ENCODE peak calls at places on chromosome 19, in four cellular contexts. V is stomach, G is IMR-90, Q is heart left ventricle. H is an unnamed sample.

GRCh38 chr19:31255863-31256600 is 93.2 kb downstream of the TSHZ3 start:
- DNase-seq in V (no peak), G (no peak), Q (no peak), H (no peak)

GRCh38 chr19:12112701-12113100 is 27.4 kb downstream of the ZNF20 start:
- DNase-seq in V (no peak), G (no peak), Q (no peak), H (no peak)

GRCh38 chr19:47111081-47111589 is 2.4 kb downstream of the ZC3H4 start:
- DNase-seq in V (peak; percentile 34), G (no peak), Q (peak; percentile 69), H (peak; percentile 44)

GRCh38 chr19:17872251-17873001 is 681 bp downstream of the SLC5A5 start:
- DNase-seq in V (no peak), G (no peak), Q (no peak), H (no peak)

GRCh38 chr19:49448432-49448786 is 3.2 kb downstream of the PIH1D1 start:
- DNase-seq in V (no peak), G (no peak), Q (no peak), H (no peak)

GRCh38 chr19:19775891-19776205 is 42.9 kb upstream of the ZNF14 start:
- DNase-seq in V (no peak), G (no peak), Q (no peak), H (no peak)

GRCh38 chr19:40348961-40349507 is 539 bp downstream of the PLD3 start:
- DNase-seq in V (no peak), G (peak; percentile 52), Q (no peak), H (no peak)

GRCh38 chr19:46495789-46496099 is at the start of gene PNMA8B:
- DNase-seq in V (no peak), G (peak; percentile 27), Q (peak; percentile 80), H (peak; percentile 45)

GRCh38 chr19:7254590-7254989 is 39.6 kb downstream of the INSR start:
- DNase-seq in V (no peak), G (no peak), Q (no peak), H (no peak)

GRCh38 chr19:9324584-9324962 is 594 bp downstream of the ZNF559 start:
- DNase-seq in V (no peak), G (no peak), Q (no peak), H (no peak)

GRCh38 chr19:5395541-5395940 is 54.9 kb upstream of the PTPRS start:
- DNase-seq in V (no peak), G (no peak), Q (no peak), H (no peak)

GRCh38 chr19:40721936-40722661 is 5.2 kb downstream of the ITPKC start:
- DNase-seq in V (no peak), G (peak; percentile 41), Q (peak; percentile 24), H (no peak)

GRCh38 chr19:29267701-29268100 is 54.8 kb upstream of the UQCRFS1 start:
- DNase-seq in V (no peak), G (no peak), Q (no peak), H (no peak)

GRCh38 chr19:49453757-49454248 is 778 bp downstream of the ALDH16A1 start:
- DNase-seq in V (no peak), G (no peak), Q (no peak), H (no peak)

GRCh38 chr19:15404097-15404779 is 14.6 kb downstream of the AKAP8L start:
- DNase-seq in V (no peak), G (no peak), Q (peak; percentile 66), H (no peak)
- H3K27ac ChIP-seq in V (peak overlapping the region; percentile 82), G (no peak overlapping the region), Q (peak overlapping the region; percentile 73), H (no peak overlapping the region)

GRCh38 chr19:2176336-2176994 is 12.7 kb downstream of the DOT1L start:
- DNase-seq in V (no peak), G (no peak), Q (no peak), H (peak; percentile 77)
- H3K4me1 ChIP-seq in V (peaks cover 46% of the 10 kb centered on the region), G (peaks cover 7% of the 10 kb centered on the region), Q (peaks cover 16% of the 10 kb centered on the region), H (peaks cover 3% of the 10 kb centered on the region)

GRCh38 chr19:13838943-13839192 is 38.1 kb upstream of the NANOS3 start:
- DNase-seq in V (no peak), G (no peak), Q (no peak), H (no peak)

GRCh38 chr19:13833330-13834265 is 38.4 kb downstream of the ZSWIM4 start:
- DNase-seq in V (peak; percentile 95), G (peak; percentile 86), Q (peak; percentile 97), H (peak; percentile 96)

GRCh38 chr19:13834308-13834790 is 39.1 kb downstream of the ZSWIM4 start:
- DNase-seq in V (no peak), G (peak; percentile 76), Q (no peak), H (no peak)

GRCh38 chr19:13838071-13838942 is 38.6 kb upstream of the NANOS3 start:
- DNase-seq in V (no peak), G (no peak), Q (no peak), H (no peak)

GRCh38 chr19:13835791-13836723 is 40.8 kb downstream of the ZSWIM4 start:
- DNase-seq in V (no peak), G (no peak), Q (peak; percentile 85), H (peak; percentile 75)
- H3K4me3 ChIP-seq in V (peak overlapping the region; percentile 0), G (no peak overlapping the region), Q (no peak overlapping the region), H (peak overlapping the region; percentile 56)

GRCh38 chr19:51108066-51108804 is at the start of gene CTU1:
- DNase-seq in V (peak; percentile 98), G (peak; percentile 99), Q (peak; percentile 98), H (peak; percentile 99)
- H3K27ac ChIP-seq in V (peak within 1 kb of the TSS; percentile 79), G (peak within 1 kb of the TSS; percentile 59), Q (peak within 1 kb of the TSS; percentile 81), H (no peak within 1 kb of the TSS)

GRCh38 chr19:1167687-1168561 is 6.1 kb downstream of the SBNO2 start:
- DNase-seq in V (no peak), G (no peak), Q (no peak), H (no peak)
- H3K4me1 ChIP-seq in V (peaks cover 85% of the 10 kb centered on the region), G (peaks cover 38% of the 10 kb centered on the region), Q (peaks cover 16% of the 10 kb centered on the region), H (peaks cover 26% of the 10 kb centered on the region)

GRCh38 chr19:48372904-48373303 is 8.7 kb downstream of the SYNGR4 start:
- DNase-seq in V (no peak), G (no peak), Q (no peak), H (no peak)
- H3K4me3 ChIP-seq in V (no peak overlapping the region), G (no peak overlapping the region), Q (no peak overlapping the region), H (no peak overlapping the region)

H was measured in left lung.